ENCODE peak calls at places on chromosome 13, in ten cellular contexts. E, Q, T, W, V, B, O, S, N and M are unnamed samples.

GRCh38 chr13:42277618-42278276 is 5.8 kb downstream of the AKAP11 start:
- DNase-seq in V (no peak), O (no peak), E (no peak), T (no peak), W (no peak), S (no peak), B (no peak), Q (no peak), N (no peak), M (no peak)

GRCh38 chr13:27619711-27620376 is 485 bp downstream of the LNX2 start:
- DNase-seq in S (no peak), O (peak), B (no peak), Q (peak), V (peak), N (no peak), T (peak), E (peak), W (no peak), M (no peak)

GRCh38 chr13:99085139-99085845 is 107.4 kb upstream of the DOCK9 start:
- DNase-seq in O (no peak), T (no peak), V (no peak), Q (no peak), W (no peak), B (no peak), S (no peak), E (no peak), N (peak), M (no peak)

GRCh38 chr13:20157387-20157786 is 3.5 kb downstream of the GJA3 start:
- DNase-seq in V (peak), T (no peak), E (no peak), W (no peak), O (no peak), S (no peak), B (no peak), Q (no peak), N (no peak), M (no peak)

GRCh38 chr13:112115403-112116091 is 48.6 kb downstream of the SOX1 start:
- DNase-seq in T (no peak), Q (no peak), E (no peak), O (no peak), V (no peak), B (no peak), N (no peak), S (no peak), W (peak), M (no peak)

GRCh38 chr13:38602261-38602660 is 84.6 kb upstream of the FREM2 start:
- DNase-seq in S (no peak), W (no peak), B (no peak), E (no peak), T (no peak), Q (no peak), N (no peak), V (no peak), O (no peak), M (no peak)

GRCh38 chr13:35714096-35714495 is 237.6 kb upstream of the MAB21L1 start:
- DNase-seq in N (no peak), T (no peak), E (no peak), O (peak), W (no peak), B (no peak), V (no peak), S (no peak), Q (no peak), M (no peak)

GRCh38 chr13:25943666-25944065 is 108.2 kb downstream of the SHISA2 start:
- DNase-seq in S (no peak), V (no peak), E (no peak), W (no peak), Q (no peak), B (no peak), O (no peak), T (peak), N (peak), M (no peak)

GRCh38 chr13:62626771-62627170 is 1211.1 kb upstream of the PCDH20 start:
- DNase-seq in B (no peak), N (no peak), E (no peak), Q (no peak), V (peak), T (no peak), O (no peak), S (no peak), W (no peak), M (no peak)

GRCh38 chr13:34640931-34641330 is 301.1 kb upstream of the NBEA start:
- DNase-seq in Q (no peak), N (no peak), W (no peak), T (no peak), V (no peak), S (no peak), E (no peak), B (no peak), O (no peak), M (no peak)

GRCh38 chr13:21055016-21055415 is 6.4 kb downstream of the LATS2 start:
- DNase-seq in S (no peak), B (no peak), N (no peak), W (no peak), O (peak), V (no peak), T (peak), E (no peak), Q (no peak), M (no peak)

GRCh38 chr13:113651511-113652403 is 6.2 kb downstream of the ATP4B start:
- DNase-seq in S (no peak), O (no peak), E (no peak), B (no peak), Q (no peak), V (no peak), N (no peak), W (peak), T (no peak), M (no peak)

GRCh38 chr13:100389617-100390016 is 199.0 kb downstream of the GGACT start:
- DNase-seq in E (no peak), W (no peak), S (no peak), T (no peak), V (no peak), O (no peak), N (no peak), B (no peak), Q (no peak), M (no peak)

GRCh38 chr13:64234255-64234654 is 2818.6 kb upstream of the PCDH20 start:
- DNase-seq in B (no peak), E (peak), V (no peak), N (no peak), T (peak), W (no peak), S (no peak), Q (no peak), O (no peak), M (no peak)

GRCh38 chr13:33723365-33723764 is 94.6 kb upstream of the RFC3 start:
- DNase-seq in T (peak), Q (no peak), S (no peak), N (no peak), O (no peak), E (no peak), B (no peak), V (peak), W (no peak), M (no peak)